ENCODE peak calls at places on chromosome 22, in four cellular contexts. C is upper lobe of right lung, H is thoracic aorta, T is IMR-90. B is an unnamed sample.

GRCh38 chr22:39622881-39623367 is 52.4 kb downstream of the CACNA1I start:
- DNase-seq in C (peak; percentile 81), H (no peak), T (peak; percentile 9), B (no peak)

GRCh38 chr22:36234211-36234610 is 5.1 kb downstream of the APOL2 start:
- DNase-seq in C (no peak), H (no peak), T (no peak), B (no peak)

GRCh38 chr22:47289316-47289985 is 527.0 kb downstream of the TBC1D22A start:
- DNase-seq in C (peak; percentile 17), H (no peak), T (no peak), B (peak; percentile 51)

GRCh38 chr22:22710719-22711531 is 66.5 kb downstream of the GGTLC2 start:
- DNase-seq in C (peak; percentile 84), H (no peak), T (peak; percentile 17), B (peak; percentile 45)

GRCh38 chr22:30640361-30640760 is 4.8 kb downstream of the SLC35E4 start:
- DNase-seq in C (no peak), H (no peak), T (no peak), B (no peak)

GRCh38 chr22:29716814-29717213 is 3.0 kb upstream of the CABP7 start:
- DNase-seq in C (no peak), H (no peak), T (peak; percentile 80), B (peak; percentile 33)

GRCh38 chr22:26601726-26602125 is 11.8 kb upstream of the TPST2 start:
- DNase-seq in C (no peak), H (no peak), T (no peak), B (no peak)

GRCh38 chr22:16917144-16918003 is 90.6 kb downstream of the GAB4 start:
- DNase-seq in C (peak; percentile 73), H (no peak), T (peak; percentile 15), B (peak; percentile 36)

GRCh38 chr22:43136255-43136654 is 6.9 kb downstream of the MCAT start:
- DNase-seq in C (no peak), H (no peak), T (peak; percentile 30), B (no peak)

GRCh38 chr22:43376765-43377485 is 33.8 kb upstream of the SCUBE1 start:
- DNase-seq in C (no peak), H (no peak), T (no peak), B (no peak)

GRCh38 chr22:35544189-35544588 is 3.6 kb downstream of the RASD2 start:
- DNase-seq in C (no peak), H (no peak), T (no peak), B (no peak)

GRCh38 chr22:49306632-49306975 is 521.1 kb downstream of the BRD1 start:
- DNase-seq in C (peak; percentile 46), H (no peak), T (no peak), B (peak; percentile 5)

GRCh38 chr22:49548356-49549202 is 279.1 kb downstream of the BRD1 start:
- DNase-seq in C (peak; percentile 46), H (no peak), T (no peak), B (peak; percentile 46)

GRCh38 chr22:49867303-49868250 is 13.9 kb downstream of the ZBED4 start:
- DNase-seq in C (peak; percentile 34), H (no peak), T (no peak), B (no peak)

GRCh38 chr22:29267462-29267857 is 321 bp downstream of the RHBDD3 start:
- DNase-seq in C (no peak), H (no peak), T (no peak), B (no peak)

GRCh38 chr22:49021926-49022815 is 805.5 kb downstream of the BRD1 start:
- DNase-seq in C (peak; percentile 56), H (no peak), T (no peak), B (peak; percentile 59)

GRCh38 chr22:31948002-31948401 is 3.7 kb downstream of the YWHAH start:
- DNase-seq in C (peak; percentile 64), H (no peak), T (no peak), B (no peak)

GRCh38 chr22:39142088-39142667 is 10.3 kb downstream of the CBX7 start:
- DNase-seq in C (no peak), H (no peak), T (no peak), B (no peak)

GRCh38 chr22:39182478-39183030 is 30.1 kb upstream of the CBX7 start:
- DNase-seq in C (no peak), H (no peak), T (no peak), B (no peak)

GRCh38 chr22:28710112-28710888 is 30.7 kb upstream of the TTC28 start:
- DNase-seq in C (no peak), H (no peak), T (peak; percentile 93), B (no peak)

GRCh38 chr22:50548046-50548912 is 2.6 kb downstream of the KLHDC7B start:
- DNase-seq in C (peak; percentile 69), H (no peak), T (no peak), B (no peak)

GRCh38 chr22:30362632-30363281 is 6.0 kb downstream of the CCDC157 start:
- DNase-seq in C (no peak), H (no peak), T (no peak), B (no peak)

GRCh38 chr22:18076060-18076497 is 1.7 kb upstream of the PEX26 start:
- DNase-seq in C (peak; percentile 63), H (no peak), T (peak; percentile 91), B (peak; percentile 67)

GRCh38 chr22:47787501-47788227 is 1025.2 kb downstream of the TBC1D22A start:
- DNase-seq in C (no peak), H (no peak), T (no peak), B (no peak)

GRCh38 chr22:47448231-47449035 is 686.0 kb downstream of the TBC1D22A start:
- DNase-seq in C (no peak), H (no peak), T (no peak), B (no peak)

GRCh38 chr22:27790396-27791216 is 10.9 kb downstream of the MN1 start:
- DNase-seq in C (no peak), H (no peak), T (no peak), B (no peak)

GRCh38 chr22:35589071-35589735 is 27.9 kb downstream of the MB start:
- DNase-seq in C (no peak), H (no peak), T (peak; percentile 77), B (peak; percentile 30)

GRCh38 chr22:43428005-43428485 is 16.2 kb downstream of the MPPED1 start:
- DNase-seq in C (no peak), H (no peak), T (no peak), B (no peak)

GRCh38 chr22:35437038-35437437 is 37.1 kb downstream of the MCM5 start:
- DNase-seq in C (no peak), H (no peak), T (no peak), B (no peak)

GRCh38 chr22:48357961-48358360 is 1469.7 kb downstream of the BRD1 start:
- DNase-seq in C (peak; percentile 20), H (no peak), T (no peak), B (no peak)

GRCh38 chr22:26552466-26552865 is 37.5 kb downstream of the TPST2 start:
- DNase-seq in C (no peak), H (no peak), T (peak; percentile 73), B (no peak)

GRCh38 chr22:47298017-47298820 is 535.8 kb downstream of the TBC1D22A start:
- DNase-seq in C (no peak), H (no peak), T (no peak), B (peak; percentile 12)

GRCh38 chr22:50072714-50073538 is 12.3 kb downstream of the MLC1 start:
- DNase-seq in C (peak; percentile 30), H (no peak), T (no peak), B (no peak)

GRCh38 chr22:32958021-32958420 is 100.2 kb downstream of the SYN3 start:
- DNase-seq in C (no peak), H (no peak), T (no peak), B (no peak)

DNA sequence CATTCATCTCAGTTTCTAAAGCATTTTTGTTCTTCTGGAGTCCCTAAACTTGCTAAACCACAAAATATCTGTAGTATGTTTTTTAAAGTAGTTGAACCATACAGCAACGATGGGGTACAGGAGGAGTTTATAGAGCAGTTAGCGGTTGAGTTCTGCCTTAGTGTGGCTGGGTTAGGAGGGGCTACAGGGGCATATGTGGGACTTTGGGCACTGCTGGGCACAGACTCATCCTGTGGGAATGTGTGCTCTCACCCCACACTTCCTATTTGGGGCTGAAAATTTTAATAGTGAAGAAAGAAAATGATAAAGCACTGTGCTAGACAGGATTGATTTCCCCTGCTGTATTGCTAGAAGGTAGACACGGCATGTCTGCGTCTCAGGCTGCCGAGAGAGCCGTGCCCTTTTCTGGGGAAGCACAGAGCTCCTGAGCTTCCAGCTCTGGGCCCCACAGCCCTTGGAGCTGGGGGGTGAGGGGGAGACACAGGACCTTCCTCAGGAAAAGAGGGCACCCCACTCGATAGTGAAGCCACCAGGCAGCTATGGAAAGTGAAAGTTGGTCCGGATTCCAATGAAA is 81.3 kb upstream of the PPARA start:
- DNase-seq in C (peak; percentile 68), H (no peak), T (peak; percentile 49), B (peak; percentile 20)
- H3K4me3 ChIP-seq in C (peak overlapping the region; percentile 79), H (peak overlapping the region; percentile 90), T (peak overlapping the region; percentile 81), B (peak overlapping the region; percentile 90)

GRCh38 chr22:37306494-37306829 is 24.2 kb downstream of the CYTH4 start:
- DNase-seq in C (no peak), H (no peak), T (no peak), B (no peak)
- TF ChIP-seq CTCF in C (no peak), H (no peak), T (no peak), B (no peak)

DNA sequence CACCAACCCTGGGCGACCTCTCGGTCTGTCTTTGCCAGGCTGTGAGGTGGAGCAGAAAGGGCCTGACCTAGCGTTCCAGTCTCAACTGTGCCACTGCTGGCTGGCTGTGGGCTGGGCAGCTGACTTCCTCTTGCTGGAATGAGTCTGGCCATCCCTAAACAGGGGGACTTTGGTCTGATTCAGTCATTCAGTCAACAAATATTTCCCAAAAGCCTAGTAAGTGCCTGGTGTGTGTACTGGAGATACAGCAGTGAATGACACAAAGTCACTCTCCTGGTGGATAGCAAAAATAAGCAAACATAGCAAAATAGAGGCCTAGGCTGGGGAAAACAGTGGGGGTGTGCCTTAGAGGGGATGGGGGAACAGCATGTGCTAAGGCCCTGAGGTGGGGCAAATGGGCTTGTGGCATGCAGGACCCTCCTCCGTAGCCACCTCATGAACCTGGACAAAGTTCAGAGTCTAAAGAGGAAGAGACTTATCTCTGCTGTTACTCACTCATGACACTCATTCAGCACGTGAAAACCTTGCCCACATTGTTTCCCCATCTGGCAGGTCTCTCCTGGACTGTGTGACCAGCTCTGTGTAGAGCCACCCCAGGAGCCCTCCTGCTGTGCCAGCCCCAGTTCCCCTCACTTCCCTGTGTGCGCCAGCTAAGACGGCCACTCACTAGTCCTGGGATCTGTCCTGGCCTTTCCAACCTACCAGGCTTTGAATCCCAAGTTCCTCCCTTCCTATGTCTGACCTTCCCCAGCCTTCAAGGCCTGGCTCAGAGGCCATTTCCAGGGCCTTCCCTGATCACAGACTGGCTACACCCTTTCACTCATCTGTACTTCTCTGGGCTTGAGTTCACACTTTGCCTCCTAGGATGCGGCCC is 4.7 kb downstream of the GUCD1 start:
- DNase-seq in C (no peak), H (no peak), T (no peak), B (no peak)
- H3K4me3 ChIP-seq in C (no peak overlapping the region), H (no peak overlapping the region), T (no peak overlapping the region), B (no peak overlapping the region)

GRCh38 chr22:41745968-41746367 is 46.7 kb downstream of the MEI1 start:
- DNase-seq in C (no peak), H (no peak), T (no peak), B (no peak)

GRCh38 chr22:41739576-41739975 is 40.3 kb downstream of the MEI1 start:
- DNase-seq in C (no peak), H (no peak), T (no peak), B (no peak)

GRCh38 chr22:41746563-41747400 is 47.5 kb downstream of the MEI1 start:
- DNase-seq in C (peak; percentile 77), H (peak; percentile 15), T (peak; percentile 76), B (peak; percentile 63)

DNA sequence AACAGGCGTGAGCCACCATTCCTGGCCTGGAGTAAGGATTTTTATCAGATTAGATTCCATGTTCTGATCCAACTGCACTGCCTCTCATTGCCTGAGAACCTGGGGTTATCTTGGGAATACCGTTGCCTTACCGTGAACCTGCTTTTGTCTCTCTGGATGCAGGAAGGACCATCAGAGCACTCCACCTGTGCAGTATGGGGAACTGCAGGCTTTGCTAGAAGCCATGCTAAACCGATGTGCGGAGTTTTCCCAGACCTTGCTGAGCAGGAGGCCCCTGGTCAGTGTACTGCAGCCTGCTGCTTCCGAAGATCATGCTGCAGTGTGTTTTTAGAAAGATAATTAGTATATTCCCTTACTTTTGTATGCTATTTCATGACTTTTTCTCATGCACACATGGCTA is 43.6 kb downstream of the MEI1 start:
- DNase-seq in C (no peak), H (no peak), T (no peak), B (no peak)
- TF ChIP-seq CTCF in C (no peak), H (no peak), T (no peak), B (no peak)

B was measured in tibial artery.